ENCODE peak calls at places on chromosomes 6 and 20, in six cellular contexts. O is IMR-90, W is trophoblast cell, Y is mesenchymal stem cell, P is neuronal stem cell, R is H1. T is an unnamed sample.

GRCh38 chr6:89501239-89501638 is 68.3 kb downstream of the ANKRD6 start:
- DNase-seq in Y (no peak), W (peak; percentile 61), R (no peak), P (peak; percentile 68), O (no peak), T (no peak)

GRCh38 chr6:161544801-161545490 is 271.1 kb upstream of the AGPAT4 start:
- DNase-seq in P (no peak), W (no peak), Y (no peak), O (no peak), R (no peak), T (no peak)

GRCh38 chr6:56043076-56043475 is 167.7 kb upstream of the BMP5 start:
- DNase-seq in R (no peak), P (no peak), W (no peak), Y (no peak), O (no peak), T (no peak)

GRCh38 chr6:56528412-56528841 is 114.3 kb downstream of the DST start:
- DNase-seq in W (peak; percentile 83), Y (peak; percentile 88), P (no peak), R (no peak), O (peak; percentile 100), T (no peak)

GRCh38 chr6:137370871-137371633 is 123.1 kb downstream of the OLIG3 start:
- DNase-seq in Y (no peak), O (no peak), P (no peak), W (peak; percentile 12), R (no peak), T (no peak)

GRCh38 chr20:35942243-35942642 is 12.1 kb downstream of the SCAND1 start:
- DNase-seq in P (peak; percentile 67), O (no peak), W (no peak), Y (no peak), R (no peak), T (no peak)

GRCh38 chr6:55395836-55396235 is 68.6 kb downstream of the GFRAL start:
- DNase-seq in Y (peak; percentile 40), O (peak; percentile 7), P (no peak), W (no peak), R (no peak), T (no peak)

GRCh38 chr20:39823239-39823638 is 861.1 kb downstream of the DHX35 start:
- DNase-seq in R (no peak), W (no peak), P (no peak), O (peak; percentile 58), Y (peak; percentile 72), T (no peak)

GRCh38 chr6:72328775-72329174 is 293.1 kb upstream of the KCNQ5 start:
- DNase-seq in Y (no peak), W (no peak), R (no peak), O (no peak), P (no peak), T (no peak)

GRCh38 chr6:81636930-81637568 is 115.4 kb downstream of the TENT5A start:
- DNase-seq in R (no peak), Y (no peak), W (peak; percentile 86), P (no peak), O (peak; percentile 57), T (no peak)

GRCh38 chr6:99933129-99933528 is 60.9 kb downstream of the MCHR2 start:
- DNase-seq in Y (peak; percentile 28), P (no peak), W (peak; percentile 67), R (no peak), O (peak; percentile 83), T (no peak)

GRCh38 chr6:35093783-35094182 is 47.4 kb downstream of the TCP11 start:
- DNase-seq in R (peak; percentile 45), Y (no peak), O (no peak), W (no peak), P (no peak), T (no peak)

GRCh38 chr6:46584586-46584985 is 68.0 kb downstream of the CYP39A1 start:
- DNase-seq in R (no peak), P (no peak), Y (no peak), W (peak; percentile 16), O (no peak), T (no peak)

GRCh38 chr20:58880441-58880840 is 27.9 kb downstream of the GNAS start:
- DNase-seq in W (no peak), R (no peak), O (no peak), P (no peak), Y (no peak), T (no peak)
- H3K4me2 ChIP-seq in W (no peak overlapping the region), R (no peak overlapping the region), O (no peak overlapping the region), P (no peak overlapping the region), Y (no peak overlapping the region), T (no peak overlapping the region)

GRCh38 chr6:3820563-3820962 is 28.6 kb upstream of the FAM50B start:
- DNase-seq in Y (no peak), O (no peak), R (no peak), P (no peak), W (peak; percentile 37), T (no peak)

GRCh38 chr6:3816251-3816650 is 32.9 kb upstream of the FAM50B start:
- DNase-seq in R (no peak), W (peak; percentile 42), O (no peak), Y (no peak), P (no peak), T (no peak)

GRCh38 chr6:3823671-3824070 is 25.5 kb upstream of the FAM50B start:
- DNase-seq in W (no peak), R (no peak), O (no peak), P (no peak), Y (no peak), T (no peak)

GRCh38 chr6:3822747-3823445 is 26.3 kb upstream of the FAM50B start:
- DNase-seq in Y (no peak), O (no peak), W (peak; percentile 96), P (no peak), R (no peak), T (no peak)

DNA sequence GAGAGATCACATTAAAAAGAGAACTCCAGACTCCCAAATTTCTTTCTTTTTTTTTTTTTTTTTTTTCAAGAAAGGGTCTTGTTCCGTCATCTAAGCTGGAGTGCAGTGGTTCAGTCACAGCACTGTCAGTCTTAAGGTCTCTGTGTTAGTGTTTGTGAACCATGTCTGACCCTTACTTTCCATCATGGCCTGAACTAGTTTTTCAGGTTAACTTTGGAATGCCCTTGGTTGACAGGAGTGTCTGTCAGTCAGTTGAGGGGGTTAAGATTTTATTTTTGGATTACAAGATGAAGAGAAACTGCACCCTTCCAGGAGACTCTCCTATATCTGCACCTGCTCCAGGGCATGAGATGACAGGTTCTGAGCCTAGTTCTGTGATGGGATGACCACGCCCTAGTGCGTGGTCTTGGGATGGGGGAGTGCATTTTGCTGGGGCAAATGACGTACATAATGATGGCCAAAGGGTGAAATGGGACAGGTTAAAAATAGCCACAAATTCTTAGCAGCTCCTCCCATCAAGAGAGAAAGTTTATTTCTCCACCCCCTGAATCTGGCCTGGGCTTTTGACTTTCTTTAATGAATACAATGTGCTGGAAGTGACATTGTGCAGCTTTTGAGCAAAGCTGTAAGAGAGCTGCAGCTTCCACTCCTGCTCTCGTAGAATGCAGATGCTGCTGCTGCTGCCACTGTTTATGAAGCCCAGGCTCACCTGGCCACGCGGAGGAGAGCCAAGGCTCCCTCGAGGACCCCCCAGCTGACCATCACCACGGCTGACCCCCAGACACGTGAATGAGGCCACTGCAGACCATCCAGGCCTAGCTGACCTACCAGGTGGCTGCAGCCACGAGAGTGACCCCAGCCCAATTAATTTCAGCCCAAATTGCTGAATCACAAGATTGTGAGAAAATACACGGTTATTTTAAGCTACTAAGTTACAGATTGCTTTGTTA is 29.7 kb upstream of the FAM50B start:
- DNase-seq in W (peak; percentile 76), O (no peak), Y (no peak), R (no peak), P (no peak), T (no peak)
- H2AFZ ChIP-seq in W (no peak overlapping the region), O (no peak overlapping the region), Y (no peak overlapping the region), R (no peak overlapping the region), P (peak overlapping the region; percentile 32), T (no peak overlapping the region)

GRCh38 chr6:136284909-136285308 is 4.7 kb downstream of the BCLAF1 start:
- DNase-seq in O (peak; percentile 77), P (no peak), Y (peak; percentile 82), W (peak; percentile 32), R (no peak), T (no peak)

GRCh38 chr6:136289579-136290405 is at the start of gene BCLAF1:
- DNase-seq in W (peak; percentile 100), Y (peak; percentile 99), R (peak; percentile 99), O (peak; percentile 99), P (peak; percentile 99), T (peak; percentile 99)

GRCh38 chr6:136290406-136291010 is 862 bp upstream of the BCLAF1 start:
- DNase-seq in P (no peak), Y (peak; percentile 91), R (peak; percentile 56), O (peak; percentile 85), W (peak; percentile 70), T (peak; percentile 52)

GRCh38 chr6:136288566-136289326 is 900 bp downstream of the BCLAF1 start:
- DNase-seq in R (peak; percentile 68), W (peak; percentile 99), Y (peak; percentile 99), O (peak; percentile 96), P (peak; percentile 65), T (peak; percentile 77)

DNA sequence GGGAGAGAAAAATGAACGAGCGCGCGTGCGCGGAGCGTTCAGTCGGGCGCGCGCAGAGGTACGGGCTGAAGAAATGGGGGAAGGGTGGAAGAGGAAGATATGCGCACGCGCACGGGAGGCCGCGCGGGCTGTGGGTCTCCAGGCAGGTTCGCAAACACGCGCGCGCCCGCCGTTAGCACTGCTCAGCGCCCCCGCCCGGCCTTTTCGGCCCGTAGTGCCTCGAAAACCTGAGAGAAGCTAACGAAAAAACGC is 393 bp downstream of the BCLAF1 start:
- DNase-seq in W (peak; percentile 98), O (peak; percentile 86), P (peak; percentile 91), R (peak; percentile 92), Y (peak; percentile 92), T (peak; percentile 86)
- H2BK120ac ChIP-seq in W (peak overlapping the region; percentile 66), O (peak overlapping the region; percentile 66), P (no peak overlapping the region), R (no peak overlapping the region), Y (peak overlapping the region; percentile 90), T (peak overlapping the region; percentile 57)

DNA sequence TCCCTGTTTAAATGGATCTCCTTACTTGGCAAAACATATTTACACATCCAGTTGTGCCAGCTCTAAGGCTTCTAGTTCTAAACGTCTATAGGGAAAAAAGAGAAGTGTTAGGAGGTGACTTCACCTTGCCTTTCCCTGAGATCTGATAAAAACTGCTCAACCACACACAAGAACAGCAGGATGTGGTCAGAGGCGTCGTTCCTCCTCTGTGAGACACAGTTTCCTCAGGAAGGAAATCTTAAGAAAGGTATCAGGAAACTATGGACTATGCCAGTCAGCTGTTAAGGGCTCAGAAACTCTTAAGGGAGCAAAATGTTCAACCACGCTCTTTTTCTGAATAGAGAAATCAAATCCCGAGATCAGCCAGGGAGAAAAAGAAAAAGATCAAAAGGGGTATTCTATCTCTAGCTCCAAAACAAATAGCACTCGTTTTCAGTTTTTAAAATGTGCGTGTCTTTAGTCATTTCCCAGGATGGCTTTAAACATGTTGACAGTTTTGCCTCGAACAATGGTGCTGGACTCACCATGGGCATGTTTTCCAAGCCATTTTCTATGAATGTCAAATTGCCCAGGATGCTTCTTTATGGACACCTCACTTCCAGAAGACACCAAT is 154.5 kb downstream of the HACE1 start:
- DNase-seq in O (peak; percentile 64), W (no peak), Y (peak; percentile 93), P (no peak), R (no peak), T (no peak)
- H3K4me2 ChIP-seq in O (no peak overlapping the region), W (no peak overlapping the region), Y (no peak overlapping the region), P (no peak overlapping the region), R (no peak overlapping the region), T (no peak overlapping the region)

GRCh38 chr6:1614448-1614766 is 4.7 kb downstream of the FOXC1 start:
- DNase-seq in Y (no peak), O (no peak), P (no peak), W (no peak), R (no peak), T (no peak)
- H2AFZ ChIP-seq in Y (no peak overlapping the region), O (peak overlapping the region; percentile 77), P (peak overlapping the region; percentile 83), W (no peak overlapping the region), R (no peak overlapping the region), T (no peak overlapping the region)

GRCh38 chr6:10404107-10404798 is 10.6 kb downstream of the TFAP2A start:
- DNase-seq in R (peak; percentile 93), Y (peak; percentile 92), W (peak; percentile 98), O (peak; percentile 90), P (peak; percentile 95), T (peak; percentile 98)
- H2BK120ac ChIP-seq in R (no peak overlapping the region), Y (no peak overlapping the region), W (peak overlapping the region; percentile 84), O (peak overlapping the region; percentile 73), P (no peak overlapping the region), T (no peak overlapping the region)